ENCODE peak calls at places on chromosomes 4 and X, in ten cellular contexts. X is cardiac fibroblast; V is epithelial cell of esophagus; M is kidney glomerular epithelial cell; L is activated naive CD4-positive, alpha-beta T cell treated with anti-CD3 and anti-CD28 coated beads for 36 hours; B is Caco-2; S is lower leg skin; T is mesendoderm; P is ureter; O is GM13977. R is an unnamed sample.
A peak's percentile ranks its signal among the peaks of the same experiment; 100 is the strongest.

GRCh38 chr4:122548886-122549630 is 71.8 kb downstream of the IL21 start:
- DNase-seq in B (no peak), O (no peak), P (no peak), M (no peak), T (no peak), X (no peak), V (no peak), L (no peak), S (no peak), R (no peak)

GRCh38 chrX:46577116-46578005 is 3.8 kb downstream of the CHST7 start:
- DNase-seq in O (no peak), X (peak; percentile 68), T (peak; percentile 45), P (no peak), S (peak; percentile 36), M (peak; percentile 17), L (no peak), B (no peak), V (peak; percentile 35), R (no peak)

GRCh38 chr4:26238426-26238781 is 82.4 kb upstream of the RBPJ start:
- DNase-seq in T (no peak), P (no peak), L (no peak), O (no peak), V (no peak), B (no peak), S (no peak), X (no peak), M (no peak), R (no peak)

GRCh38 chrX:140918398-140919043 is 83.9 kb upstream of the SPANXB1 start:
- DNase-seq in M (peak; percentile 3), X (peak; percentile 81), B (peak; percentile 36), L (peak; percentile 22), V (peak; percentile 64), P (no peak), T (peak; percentile 95), S (no peak), O (peak; percentile 18), R (peak; percentile 6)

GRCh38 chrX:24860140-24860539 is 155.6 kb downstream of the ARX start:
- DNase-seq in P (no peak), M (no peak), L (no peak), X (peak; percentile 39), V (no peak), T (no peak), O (no peak), B (no peak), S (no peak), R (no peak)

GRCh38 chrX:30183554-30183953 is 31.8 kb upstream of the MAGEB2 start:
- DNase-seq in B (no peak), L (no peak), T (no peak), P (no peak), V (no peak), M (no peak), S (no peak), X (peak; percentile 2), O (no peak), R (no peak)

GRCh38 chr4:21790437-21791029 is 158.0 kb downstream of the KCNIP4 start:
- DNase-seq in T (peak; percentile 17), M (peak; percentile 66), P (no peak), S (no peak), X (peak; percentile 80), B (peak; percentile 39), V (peak; percentile 50), L (no peak), O (peak; percentile 4), R (peak; percentile 51)

GRCh38 chrX:48786341-48786800 is at the start of gene GATA1:
- DNase-seq in B (no peak), L (no peak), V (no peak), S (peak; percentile 79), O (no peak), X (no peak), P (no peak), T (no peak), M (no peak), R (no peak)

GRCh38 chr4:59945716-59946115 is 1254.4 kb upstream of the ADGRL3 start:
- DNase-seq in L (no peak), S (no peak), O (no peak), V (no peak), X (no peak), B (no peak), M (no peak), T (no peak), P (no peak), R (no peak)

GRCh38 chrX:3522016-3522690 is 175.7 kb upstream of the MXRA5 start:
- DNase-seq in M (no peak), V (no peak), B (no peak), P (no peak), O (no peak), L (no peak), X (peak; percentile 20), T (no peak), S (no peak), R (no peak)

GRCh38 chr4:157792716-157793115 is 380.1 kb downstream of the GASK1B start:
- DNase-seq in X (no peak), O (no peak), L (no peak), B (no peak), T (no peak), S (no peak), M (no peak), V (no peak), P (no peak), R (no peak)

GRCh38 chrX:15299945-15300851 is 15.2 kb downstream of the ASB11 start:
- DNase-seq in O (peak; percentile 28), T (peak; percentile 5), P (no peak), L (no peak), V (peak; percentile 8), X (peak; percentile 46), S (no peak), M (peak; percentile 12), B (peak; percentile 4), R (peak; percentile 62)

GRCh38 chr4:1201851-1202525 is 29.6 kb upstream of the SPON2 start:
- DNase-seq in M (no peak), T (no peak), P (peak; percentile 77), O (no peak), X (peak; percentile 91), B (no peak), S (peak; percentile 92), L (peak; percentile 85), V (no peak), R (no peak)

GRCh38 chr4:14994242-14994641 is 8.0 kb upstream of the CPEB2 start:
- DNase-seq in P (no peak), X (peak; percentile 70), L (peak; percentile 28), S (no peak), M (no peak), V (peak; percentile 87), T (peak; percentile 43), B (no peak), O (no peak), R (no peak)

GRCh38 chrX:136714626-136715599 is 65.8 kb downstream of the ARHGEF6 start:
- DNase-seq in L (no peak), X (no peak), S (no peak), B (no peak), P (no peak), M (no peak), O (peak; percentile 19), V (no peak), T (no peak), R (no peak)

GRCh38 chr4:38950159-38950558 is 82.0 kb downstream of the TMEM156 start:
- DNase-seq in O (no peak), B (no peak), L (no peak), X (peak; percentile 59), S (no peak), V (no peak), P (no peak), T (no peak), M (no peak), R (no peak)

GRCh38 chr4:57020467-57021101 is 41.9 kb downstream of the POLR2B start:
- DNase-seq in M (peak; percentile 76), L (no peak), O (no peak), T (no peak), X (peak; percentile 91), V (peak; percentile 86), P (no peak), S (no peak), B (no peak), R (no peak)

GRCh38 chr4:24514808-24515207 is 69.5 kb downstream of the DHX15 start:
- DNase-seq in P (no peak), V (no peak), B (peak; percentile 15), S (no peak), O (no peak), X (peak; percentile 13), M (no peak), L (no peak), T (peak; percentile 57), R (no peak)

GRCh38 chr4:156146581-156146980 is 192.9 kb upstream of the CTSO start:
- DNase-seq in O (no peak), V (no peak), L (no peak), X (no peak), S (no peak), B (no peak), T (no peak), M (no peak), P (no peak), R (no peak)

GRCh38 chrX:351736-352135 is 33.1 kb upstream of the GTPBP6 start:
- DNase-seq in P (no peak), T (no peak), X (no peak), B (no peak), S (no peak), M (no peak), L (no peak), V (no peak), O (no peak), R (no peak)

GRCh38 chrX:52355108-52355507 is 13.7 kb upstream of the XAGE2 start:
- DNase-seq in L (no peak), X (no peak), P (no peak), V (no peak), S (no peak), O (no peak), B (no peak), M (no peak), T (peak; percentile 46), R (no peak)

GRCh38 chrX:34884693-34885277 is 57.8 kb upstream of the FAM47B start:
- DNase-seq in P (no peak), X (peak; percentile 83), V (peak; percentile 78), O (no peak), L (no peak), M (peak; percentile 55), B (no peak), T (no peak), S (no peak), R (peak; percentile 45)

R was measured in NCI-H1417.